ENCODE peak calls at places on chromosomes 6 and 20, in ten cellular contexts. P, Y, A, N, C, F, R, W, T and K are unnamed samples.

GRCh38 chr20:24164360-24164759 is 175.8 kb upstream of the GGTLC1 start:
- DNase-seq in P (no peak), Y (peak), A (no peak), N (peak), C (no peak), F (peak), R (no peak), W (peak), T (peak), K (no peak)

GRCh38 chr20:58139849-58140786 is 88.3 kb downstream of the ANKRD60 start:
- DNase-seq in P (no peak), Y (no peak), A (no peak), N (no peak), C (no peak), F (no peak), R (no peak), W (no peak), T (no peak), K (no peak)

GRCh38 chr20:21266191-21266536 is 37.0 kb upstream of the XRN2 start:
- DNase-seq in P (no peak), Y (no peak), A (no peak), N (no peak), C (no peak), F (no peak), R (no peak), W (peak), T (no peak), K (no peak)

GRCh38 chr6:168292911-168293310 is 26.7 kb downstream of the DACT2 start:
- DNase-seq in P (no peak), Y (no peak), A (no peak), N (no peak), C (no peak), F (no peak), R (no peak), W (no peak), T (no peak), K (no peak)

GRCh38 chr6:160261991-160262718 is 3.5 kb upstream of the SLC22A2 start:
- DNase-seq in P (no peak), Y (no peak), A (no peak), N (peak), C (no peak), F (no peak), R (no peak), W (peak), T (no peak), K (no peak)

GRCh38 chr20:63505723-63506122 is 6.8 kb upstream of the EEF1A2 start:
- DNase-seq in P (no peak), Y (no peak), A (no peak), N (no peak), C (no peak), F (no peak), R (no peak), W (no peak), T (no peak), K (no peak)

GRCh38 chr6:142728367-142728766 is 216.6 kb downstream of the HIVEP2 start:
- DNase-seq in P (no peak), Y (no peak), A (no peak), N (peak), C (no peak), F (no peak), R (no peak), W (no peak), T (no peak), K (no peak)

GRCh38 chr20:41786158-41786557 is 168.0 kb upstream of the CHD6 start:
- DNase-seq in P (no peak), Y (no peak), A (no peak), N (no peak), C (no peak), F (no peak), R (no peak), W (no peak), T (no peak), K (no peak)

GRCh38 chr20:2408111-2408510 is 27.4 kb downstream of the TGM6 start:
- DNase-seq in P (no peak), Y (no peak), A (no peak), N (no peak), C (no peak), F (no peak), R (no peak), W (no peak), T (no peak), K (no peak)

GRCh38 chr20:60034231-60035110 is 76.2 kb downstream of the CDH26 start:
- DNase-seq in P (no peak), Y (no peak), A (no peak), N (no peak), C (no peak), F (no peak), R (no peak), W (no peak), T (no peak), K (no peak)

GRCh38 chr6:144195671-144196070 is 45.4 kb downstream of the STX11 start:
- DNase-seq in P (no peak), Y (peak), A (no peak), N (no peak), C (no peak), F (no peak), R (no peak), W (no peak), T (no peak), K (no peak)

GRCh38 chr20:35773154-35773751 is 1.4 kb downstream of the PHF20 start:
- DNase-seq in P (peak), Y (peak), A (no peak), N (no peak), C (peak), F (peak), R (no peak), W (peak), T (peak), K (peak)

GRCh38 chr6:132316970-132317369 is 84.3 kb downstream of the MOXD1 start:
- DNase-seq in P (no peak), Y (no peak), A (no peak), N (no peak), C (no peak), F (no peak), R (no peak), W (no peak), T (no peak), K (no peak)

GRCh38 chr20:46333136-46333991 is 25.1 kb upstream of the CDH22 start:
- DNase-seq in P (no peak), Y (no peak), A (no peak), N (no peak), C (no peak), F (no peak), R (no peak), W (no peak), T (no peak), K (no peak)

GRCh38 chr6:167647333-167647732 is 179.4 kb upstream of the AFDN start:
- DNase-seq in P (no peak), Y (no peak), A (no peak), N (no peak), C (no peak), F (no peak), R (no peak), W (no peak), T (no peak), K (peak)

GRCh38 chr6:41801380-41801779 is 13.9 kb downstream of the TOMM6 start:
- DNase-seq in P (no peak), Y (peak), A (no peak), N (no peak), C (no peak), F (no peak), R (no peak), W (no peak), T (peak), K (peak)

GRCh38 chr6:137045221-137045789 is 540 bp upstream of the IL20RA start:
- DNase-seq in P (no peak), Y (no peak), A (no peak), N (no peak), C (no peak), F (no peak), R (no peak), W (no peak), T (no peak), K (no peak)

GRCh38 chr6:92495246-92495645 is 924.1 kb downstream of the EPHA7 start:
- DNase-seq in P (no peak), Y (no peak), A (no peak), N (no peak), C (no peak), F (no peak), R (no peak), W (no peak), T (no peak), K (no peak)

GRCh38 chr6:3444276-3445088 is 12.4 kb downstream of the SLC22A23 start:
- DNase-seq in P (no peak), Y (no peak), A (no peak), N (no peak), C (no peak), F (no peak), R (no peak), W (no peak), T (no peak), K (no peak)

GRCh38 chr20:62605996-62606395 is 36.3 kb upstream of the SLCO4A1 start:
- DNase-seq in P (no peak), Y (no peak), A (no peak), N (no peak), C (no peak), F (no peak), R (no peak), W (no peak), T (peak), K (peak)

GRCh38 chr20:17315491-17316231 is 88.8 kb downstream of the PCSK2 start:
- DNase-seq in P (no peak), Y (no peak), A (no peak), N (no peak), C (no peak), F (no peak), R (no peak), W (no peak), T (no peak), K (no peak)

GRCh38 chr6:166616261-166617226 is 10.5 kb downstream of the RPS6KA2 start:
- DNase-seq in P (no peak), Y (no peak), A (no peak), N (no peak), C (no peak), F (no peak), R (no peak), W (no peak), T (no peak), K (no peak)

GRCh38 chr6:52152070-52152423 is 34.1 kb upstream of the IL17A start:
- DNase-seq in P (no peak), Y (no peak), A (no peak), N (no peak), C (no peak), F (no peak), R (no peak), W (no peak), T (no peak), K (no peak)

GRCh38 chr20:63503524-63503923 is 4.6 kb upstream of the EEF1A2 start:
- DNase-seq in P (no peak), Y (no peak), A (no peak), N (peak), C (no peak), F (no peak), R (no peak), W (no peak), T (no peak), K (no peak)

GRCh38 chr20:15224199-15224598 is 886.8 kb upstream of the FLRT3 start:
- DNase-seq in P (no peak), Y (no peak), A (no peak), N (no peak), C (no peak), F (no peak), R (no peak), W (peak), T (no peak), K (no peak)